ENCODE peak calls at places on chromosomes 13 and 19, in four cellular contexts. N is IMR-90, G is A549, T is K562. H is an unnamed sample.

GRCh38 chr19:19111138-19111835 is 27.0 kb downstream of the TMEM161A start:
- DNase-seq in N (no peak), G (no peak), T (no peak), H (no peak)

GRCh38 chr19:3879656-3880055 is 829 bp upstream of the ATCAY start:
- DNase-seq in G (no peak), T (no peak), N (no peak), H (no peak)

GRCh38 chr19:43622956-43623355 is 3.5 kb upstream of the ZNF428 start:
- DNase-seq in N (no peak), T (no peak), G (no peak), H (no peak)

GRCh38 chr19:29873024-29873800 is 61.4 kb downstream of the CCNE1 start:
- DNase-seq in T (peak), G (peak), N (no peak), H (no peak)

GRCh38 chr19:10013834-10014618 is 743 bp downstream of the RDH8 start:
- DNase-seq in N (no peak), G (no peak), T (no peak), H (no peak)

GRCh38 chr19:40596608-40597328 is 4.4 kb upstream of the LTBP4 start:
- DNase-seq in N (peak), T (peak), G (peak), H (peak)

GRCh38 chr13:102854675-102855074 is 8.8 kb downstream of the ERCC5 start:
- DNase-seq in G (no peak), T (no peak), N (no peak), H (no peak)

GRCh38 chr13:113997845-113998751 is 24.2 kb upstream of the C13orf46 start:
- DNase-seq in N (peak), G (no peak), T (no peak), H (no peak)

GRCh38 chr19:7500811-7501450 is 12.1 kb upstream of the PEX11G start:
- DNase-seq in G (peak), T (peak), N (peak), H (peak)

GRCh38 chr13:95411641-95412040 is 110.4 kb upstream of the ABCC4 start:
- DNase-seq in G (no peak), T (no peak), N (no peak), H (no peak)

GRCh38 chr19:10450853-10451609 is 30.7 kb downstream of the PDE4A start:
- DNase-seq in N (no peak), T (peak), G (peak), H (no peak)

GRCh38 chr19:28532765-28533341 is 680.1 kb downstream of the UQCRFS1 start:
- DNase-seq in N (no peak), T (no peak), G (no peak), H (no peak)

GRCh38 chr19:33283578-33283977 is 18.8 kb downstream of the CEBPA start:
- DNase-seq in T (no peak), G (no peak), N (no peak), H (no peak)

GRCh38 chr13:111074826-111075225 is 40.3 kb upstream of the ARHGEF7 start:
- DNase-seq in N (no peak), T (no peak), G (no peak), H (no peak)

GRCh38 chr19:58538257-58539168 is 5.4 kb upstream of the TRIM28 start:
- DNase-seq in N (no peak), T (no peak), G (no peak), H (no peak)

GRCh38 chr13:108728370-108728769 is 99.0 kb downstream of the MYO16 start:
- DNase-seq in T (peak), G (no peak), N (no peak), H (peak)

GRCh38 chr19:16085115-16085514 is 8.8 kb downstream of the TPM4 start:
- DNase-seq in N (peak), G (no peak), T (no peak), H (no peak)

GRCh38 chr19:29538651-29539050 is 12.9 kb downstream of the VSTM2B start:
- DNase-seq in N (no peak), G (no peak), T (no peak), H (no peak)

GRCh38 chr19:19642506-19643157 is 825 bp downstream of the GMIP start:
- DNase-seq in N (no peak), T (peak), G (peak), H (no peak)

GRCh38 chr13:26025196-26025595 is 26.6 kb downstream of the SHISA2 start:
- DNase-seq in G (no peak), T (no peak), N (no peak), H (no peak)

GRCh38 chr13:40983269-40983668 is 35.8 kb downstream of the ELF1 start:
- DNase-seq in T (no peak), G (no peak), N (no peak), H (no peak)

GRCh38 chr13:83819156-83819555 is 63.1 kb downstream of the SLITRK1 start:
- DNase-seq in T (no peak), G (no peak), N (no peak), H (no peak)

GRCh38 chr19:10259162-10259905 is 7.3 kb downstream of the MRPL4 start:
- DNase-seq in G (no peak), T (peak), N (peak), H (peak)

GRCh38 chr13:32261567-32261966 is 53.6 kb downstream of the ZAR1L start:
- DNase-seq in G (no peak), T (peak), N (peak), H (no peak)

GRCh38 chr13:80952158-80952557 is 611.2 kb upstream of the SPRY2 start:
- DNase-seq in N (no peak), T (no peak), G (no peak), H (no peak)

GRCh38 chr19:45577111-45577905 is 7.3 kb downstream of the OPA3 start:
- DNase-seq in G (peak), T (no peak), N (peak), H (peak)

GRCh38 chr13:105035092-105035491 is 1500.4 kb downstream of the EFNB2 start:
- DNase-seq in T (no peak), N (no peak), G (no peak), H (no peak)

GRCh38 chr19:39645800-39646411 is 9.8 kb upstream of the LGALS16 start:
- DNase-seq in N (peak), G (no peak), T (peak), H (peak)

GRCh38 chr13:27118428-27119054 is 53.1 kb downstream of the USP12 start:
- DNase-seq in T (no peak), N (no peak), G (no peak), H (no peak)

GRCh38 chr19:33982706-33983105 is 186.0 kb downstream of the KCTD15 start:
- DNase-seq in G (no peak), T (no peak), N (no peak), H (no peak)

GRCh38 chr13:42876270-42876714 is 94.9 kb downstream of the FAM216B start:
- DNase-seq in N (no peak), G (no peak), T (no peak), H (no peak)

GRCh38 chr19:18340237-18340989 is at the start of gene PGPEP1:
- DNase-seq in T (peak), G (no peak), N (peak), H (no peak)

GRCh38 chr13:91312324-91312723 is 35.2 kb upstream of the MIR17HG start:
- DNase-seq in N (no peak), G (no peak), T (no peak), H (no peak)

GRCh38 chr19:4717191-4717965 is 6.3 kb downstream of the DPP9 start:
- DNase-seq in T (no peak), G (peak), N (peak), H (peak)

GRCh38 chr19:45920458-45920857 is 5.9 kb upstream of the NANOS2 start:
- DNase-seq in G (no peak), T (no peak), N (no peak), H (no peak)

GRCh38 chr19:46288896-46289588 is 7.8 kb upstream of the HIF3A start:
- DNase-seq in N (peak), T (no peak), G (peak), H (peak)

GRCh38 chr19:19540707-19541515 is 2.8 kb downstream of the CILP2 start:
- DNase-seq in N (no peak), G (no peak), T (peak), H (no peak)

GRCh38 chr19:8316351-8317125 is 4.6 kb downstream of the NDUFA7 start:
- DNase-seq in T (no peak), G (no peak), N (no peak), H (no peak)

GRCh38 chr13:27797228-27797624 is 4.9 kb downstream of the GSX1 start:
- DNase-seq in N (peak), G (peak), T (no peak), H (no peak)

DNA sequence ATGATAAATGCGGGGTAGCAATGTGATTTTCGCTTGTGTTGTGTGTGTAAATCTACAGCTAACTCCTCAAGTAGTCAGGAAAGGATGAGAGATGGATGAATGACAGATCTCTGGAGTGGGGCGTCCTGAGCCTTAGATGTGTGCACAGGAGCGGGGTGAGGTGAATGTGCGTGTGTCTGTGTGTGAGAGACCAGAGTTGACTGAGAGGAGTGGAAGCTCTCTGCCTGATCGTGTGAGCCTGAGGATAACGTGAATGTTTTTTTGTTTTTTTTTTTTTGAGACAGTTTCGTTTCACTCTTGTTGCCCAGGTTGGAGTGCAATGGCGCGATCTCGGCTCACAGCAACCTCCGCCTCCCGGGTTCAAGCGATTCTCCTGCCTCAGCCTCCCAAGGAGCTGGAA is 805 bp downstream of the ZNF461 start:
- DNase-seq in G (no peak), T (no peak), N (no peak), H (no peak)
- TF ChIP-seq MAZ in G (no peak), T (no peak), N (no peak), H (no peak)

GRCh38 chr13:36763322-36763721 is 55.7 kb upstream of the RFXAP start:
- DNase-seq in G (no peak), T (no peak), N (no peak), H (no peak)

GRCh38 chr13:36767276-36767675 is 51.7 kb upstream of the RFXAP start:
- DNase-seq in T (no peak), N (no peak), G (no peak), H (no peak)

GRCh38 chr13:36766295-36766694 is 52.7 kb upstream of the RFXAP start:
- DNase-seq in N (peak), G (no peak), T (no peak), H (peak)

GRCh38 chr13:36764536-36764935 is 54.5 kb upstream of the RFXAP start:
- DNase-seq in T (no peak), N (no peak), G (no peak), H (no peak)

DNA sequence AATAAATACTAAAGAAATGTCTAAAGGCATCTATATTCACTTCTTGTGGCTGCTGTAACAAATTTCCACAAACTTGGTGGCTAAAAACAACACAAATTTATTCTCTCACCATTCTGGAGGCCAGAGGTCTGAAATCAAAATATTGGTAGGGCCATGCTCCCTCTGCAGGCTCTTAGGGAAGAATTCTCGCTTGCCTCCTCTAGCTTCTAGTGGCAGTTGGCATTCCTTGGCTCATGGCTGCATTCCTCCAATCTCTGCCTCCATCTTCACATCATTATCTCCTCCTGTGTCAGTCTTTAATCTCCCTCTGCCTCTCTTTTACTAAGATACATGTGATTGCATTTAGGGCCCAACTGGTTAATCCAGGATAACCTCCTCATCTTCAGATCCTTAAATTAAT is 54.1 kb upstream of the RFXAP start:
- DNase-seq in N (no peak), T (no peak), G (no peak), H (no peak)
- TF ChIP-seq MAZ in N (no peak), T (no peak), G (no peak), H (no peak)

GRCh38 chr13:101700598-101700997 is 248.1 kb downstream of the ITGBL1 start:
- DNase-seq in T (no peak), N (no peak), G (no peak), H (no peak)

GRCh38 chr13:101707659-101708058 is 255.2 kb downstream of the ITGBL1 start:
- DNase-seq in T (no peak), N (no peak), G (no peak), H (no peak)

GRCh38 chr13:101703081-101703480 is 250.6 kb downstream of the ITGBL1 start:
- DNase-seq in G (no peak), T (no peak), N (no peak), H (no peak)

GRCh38 chr13:101706651-101707050 is 254.2 kb downstream of the ITGBL1 start:
- DNase-seq in T (no peak), N (peak), G (peak), H (peak)

GRCh38 chr13:101703838-101704237 is 251.4 kb downstream of the ITGBL1 start:
- DNase-seq in G (no peak), T (no peak), N (no peak), H (no peak)
- TF ChIP-seq MAZ in G (no peak), T (no peak), N (no peak), H (no peak)

GRCh38 chr19:55643733-55644116 is 276 bp downstream of the ZNF581 start:
- DNase-seq in G (no peak), N (no peak), T (peak), H (no peak)

GRCh38 chr19:55643003-55643732 is at the start of gene ZNF581:
- DNase-seq in T (no peak), N (peak), G (peak), H (peak)

GRCh38 chr19:55640577-55641375 is at the start of gene ZNF580:
- DNase-seq in N (peak), G (peak), T (peak), H (peak)

GRCh38 chr19:55641376-55642152 is 762 bp downstream of the ZNF580 start:
- DNase-seq in N (peak), G (peak), T (no peak), H (no peak)

DNA sequence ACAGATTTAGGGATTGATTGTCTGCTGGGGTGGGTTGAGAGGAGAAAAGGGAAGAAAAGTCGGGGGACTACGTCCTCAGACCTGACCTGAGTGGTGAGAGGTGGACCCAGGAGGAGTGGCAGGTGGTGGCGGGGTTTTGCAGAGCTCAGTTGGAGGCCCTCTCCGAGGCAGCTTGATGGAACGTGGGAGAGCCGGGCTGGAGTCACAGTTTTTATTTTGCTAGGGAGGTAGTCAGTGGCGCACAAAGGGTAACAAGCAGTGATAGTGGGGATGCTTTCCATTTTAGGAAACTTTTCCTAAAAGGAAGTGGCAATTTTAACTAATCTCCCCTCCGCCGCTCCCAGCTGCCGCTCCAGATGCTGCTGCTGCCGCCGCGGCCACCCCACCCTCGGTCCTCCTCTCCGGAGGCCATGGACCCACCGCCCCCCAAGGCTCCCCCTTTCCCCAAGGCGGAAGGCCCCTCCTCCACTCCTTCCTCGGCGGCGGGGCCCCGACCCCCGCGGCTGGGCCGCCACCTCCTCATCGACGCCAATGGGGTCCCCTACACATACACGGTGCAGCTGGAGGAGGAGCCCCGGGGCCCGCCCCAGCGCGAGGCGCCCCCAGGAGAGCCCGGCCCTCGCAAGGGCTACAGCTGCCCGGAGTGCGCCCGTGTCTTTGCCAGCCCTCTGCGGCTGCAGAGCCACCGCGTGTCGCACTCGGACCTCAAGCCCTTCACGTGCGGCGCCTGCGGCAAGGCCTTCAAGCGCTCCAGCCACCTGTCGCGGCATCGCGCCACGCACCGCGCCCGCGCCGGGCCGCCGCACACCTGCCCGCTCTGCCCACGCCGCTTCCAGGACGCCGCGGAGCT is 1.1 kb upstream of the ZNF581 start:
- DNase-seq in N (no peak), G (no peak), T (no peak), H (no peak)
- TF ChIP-seq MAZ in N (peak), G (no peak), T (no peak), H (peak)

DNA sequence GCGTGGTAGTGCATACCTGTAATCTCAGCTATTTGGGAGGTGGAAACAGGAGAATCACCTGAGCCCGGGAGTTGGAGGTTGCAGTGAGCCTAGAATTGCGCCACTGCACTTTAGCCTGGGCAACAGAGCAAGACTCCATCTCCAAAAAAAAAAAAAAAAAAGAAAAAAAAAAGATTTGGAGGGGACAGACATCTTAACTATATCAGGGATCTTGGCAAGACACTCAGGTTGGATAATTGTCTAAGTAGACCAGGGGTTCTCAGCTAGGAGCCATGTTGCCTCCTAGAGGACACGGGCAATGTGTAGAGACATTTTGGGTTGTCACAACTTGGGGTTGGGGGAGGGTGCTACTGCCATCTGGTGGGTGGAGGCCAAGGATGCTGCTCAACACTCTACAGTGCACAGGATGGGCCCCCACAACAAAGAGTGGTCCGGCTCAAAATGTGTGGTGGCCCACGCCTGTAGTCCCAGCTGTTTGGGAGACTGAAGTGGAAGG is 1.9 kb upstream of the ZNF580 start:
- DNase-seq in N (peak), G (peak), T (no peak), H (peak)
- TF ChIP-seq MAZ in N (no peak), G (no peak), T (no peak), H (no peak)

GRCh38 chr13:59931621-59932020 is 232.1 kb downstream of the DIAPH3 start:
- DNase-seq in N (peak), T (no peak), G (no peak), H (no peak)
- TF ChIP-seq MAZ in N (no peak), T (no peak), G (no peak), H (no peak)

GRCh38 chr19:53978975-53979801 is 12.2 kb upstream of the CACNG6 start:
- DNase-seq in G (no peak), T (no peak), N (no peak), H (no peak)

GRCh38 chr19:53977991-53978731 is 13.3 kb upstream of the CACNG6 start:
- DNase-seq in G (peak), N (peak), T (peak), H (no peak)

GRCh38 chr19:53980553-53981407 is 10.7 kb upstream of the CACNG6 start:
- DNase-seq in T (peak), G (peak), N (peak), H (peak)

GRCh38 chr19:53981408-53981998 is 9.9 kb upstream of the CACNG6 start:
- DNase-seq in N (no peak), G (no peak), T (no peak), H (no peak)

GRCh38 chr19:53977429-53977990 is 13.9 kb upstream of the CACNG6 start:
- DNase-seq in N (peak), G (peak), T (peak), H (peak)
- TF ChIP-seq MAZ in N (no peak), G (no peak), T (no peak), H (no peak)